ENCODE peak calls at places on chromosomes 4 and X, in five cellular contexts. One of them, this sample, is unnamed. For H4K20me1, the result is how much of the 10 kb centered on the place peaks cover.

GRCh38 chrX:11792461-11793421 is 34.7 kb downstream of the MSL3 start:
- DNase-seq in GM23248: no peak
- DNase-seq in IMR-90: no peak
- DNase-seq in K562: no peak
- DNase-seq in astrocyte: no peak
- DNase-seq in this sample: peak

GRCh38 chr4:7273741-7274297 is 81.5 kb downstream of the SORCS2 start:
- DNase-seq in K562: no peak
- DNase-seq in astrocyte: no peak
- DNase-seq in IMR-90: no peak
- DNase-seq in GM23248: no peak
- DNase-seq in this sample: no peak

GRCh38 chrX:14010566-14010965 is 19.1 kb downstream of the GEMIN8 start:
- DNase-seq in K562: no peak
- DNase-seq in astrocyte: no peak
- DNase-seq in GM23248: peak
- DNase-seq in IMR-90: no peak
- DNase-seq in this sample: no peak

GRCh38 chrX:123436512-123436911 is 252.4 kb downstream of the GRIA3 start:
- DNase-seq in IMR-90: no peak
- DNase-seq in K562: no peak
- DNase-seq in GM23248: no peak
- DNase-seq in astrocyte: no peak
- DNase-seq in this sample: no peak

GRCh38 chr4:71195932-71196331 is 142.9 kb upstream of the SLC4A4 start:
- DNase-seq in GM23248: peak
- DNase-seq in astrocyte: peak
- DNase-seq in IMR-90: peak
- DNase-seq in K562: no peak
- DNase-seq in this sample: no peak

GRCh38 chr4:9898596-9899345 is 117.3 kb downstream of the DRD5 start:
- DNase-seq in IMR-90: peak
- DNase-seq in K562: peak
- DNase-seq in GM23248: peak
- DNase-seq in astrocyte: no peak
- DNase-seq in this sample: no peak

GRCh38 chr4:1290165-1290977 is 680 bp downstream of the MAEA start:
- DNase-seq in K562: peak
- DNase-seq in IMR-90: peak
- DNase-seq in astrocyte: no peak
- DNase-seq in GM23248: peak
- DNase-seq in this sample: peak

GRCh38 chrX:70449457-70449966 is 4.9 kb downstream of the DLG3 start:
- DNase-seq in astrocyte: no peak
- DNase-seq in K562: no peak
- DNase-seq in GM23248: no peak
- DNase-seq in IMR-90: no peak
- DNase-seq in this sample: no peak

GRCh38 chr4:183118585-183118984 is 19.5 kb downstream of the WWC2 start:
- DNase-seq in GM23248: peak
- DNase-seq in IMR-90: peak
- DNase-seq in astrocyte: peak
- DNase-seq in K562: no peak
- DNase-seq in this sample: no peak

GRCh38 chr4:84167089-84167488 is 332.0 kb downstream of the NKX6-1 start:
- DNase-seq in GM23248: no peak
- DNase-seq in astrocyte: no peak
- DNase-seq in K562: no peak
- DNase-seq in IMR-90: no peak
- DNase-seq in this sample: no peak

GRCh38 chr4:185003596-185004351 is 14.5 kb upstream of the HELT start:
- DNase-seq in K562: no peak
- DNase-seq in IMR-90: no peak
- DNase-seq in GM23248: no peak
- DNase-seq in astrocyte: no peak
- DNase-seq in this sample: no peak

GRCh38 chr4:107034091-107034698 is 1.9 kb downstream of the DKK2 start:
- DNase-seq in GM23248: peak
- DNase-seq in K562: peak
- DNase-seq in IMR-90: no peak
- DNase-seq in astrocyte: peak
- DNase-seq in this sample: no peak
- H2AFZ ChIP-seq in GM23248: peak
- H2AFZ ChIP-seq in K562: no peak
- H2AFZ ChIP-seq in IMR-90: peak
- H2AFZ ChIP-seq in astrocyte: peak
- H2AFZ ChIP-seq in this sample: no peak

DNA sequence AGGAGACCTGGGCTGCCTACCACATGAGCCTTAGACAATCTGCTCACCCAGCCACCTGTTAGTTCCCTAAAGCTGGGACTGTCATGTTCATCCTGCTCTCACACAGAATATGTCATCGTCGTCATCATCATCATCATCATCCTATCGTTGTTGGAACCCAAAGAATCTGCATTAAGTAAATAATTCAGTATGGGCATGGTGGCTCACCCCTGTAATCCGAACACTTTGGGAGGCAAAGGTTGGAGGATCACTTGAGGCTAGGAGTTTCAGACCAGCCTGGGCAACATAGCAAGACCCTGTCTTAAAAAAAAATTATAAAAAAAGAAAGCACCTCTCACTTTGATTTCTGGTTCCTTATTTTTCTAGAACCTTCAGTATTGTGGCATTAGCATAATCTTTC is 6.4 kb downstream of the ENOPH1 start:
- DNase-seq in GM23248: no peak
- DNase-seq in astrocyte: no peak
- DNase-seq in IMR-90: no peak
- DNase-seq in K562: no peak
- DNase-seq in this sample: no peak
- H4K20me1 ChIP-seq in GM23248: under half
- H4K20me1 ChIP-seq in astrocyte: half or more
- H4K20me1 ChIP-seq in IMR-90: under half
- H4K20me1 ChIP-seq in K562: under half
- H4K20me1 ChIP-seq in this sample: under half

DNA sequence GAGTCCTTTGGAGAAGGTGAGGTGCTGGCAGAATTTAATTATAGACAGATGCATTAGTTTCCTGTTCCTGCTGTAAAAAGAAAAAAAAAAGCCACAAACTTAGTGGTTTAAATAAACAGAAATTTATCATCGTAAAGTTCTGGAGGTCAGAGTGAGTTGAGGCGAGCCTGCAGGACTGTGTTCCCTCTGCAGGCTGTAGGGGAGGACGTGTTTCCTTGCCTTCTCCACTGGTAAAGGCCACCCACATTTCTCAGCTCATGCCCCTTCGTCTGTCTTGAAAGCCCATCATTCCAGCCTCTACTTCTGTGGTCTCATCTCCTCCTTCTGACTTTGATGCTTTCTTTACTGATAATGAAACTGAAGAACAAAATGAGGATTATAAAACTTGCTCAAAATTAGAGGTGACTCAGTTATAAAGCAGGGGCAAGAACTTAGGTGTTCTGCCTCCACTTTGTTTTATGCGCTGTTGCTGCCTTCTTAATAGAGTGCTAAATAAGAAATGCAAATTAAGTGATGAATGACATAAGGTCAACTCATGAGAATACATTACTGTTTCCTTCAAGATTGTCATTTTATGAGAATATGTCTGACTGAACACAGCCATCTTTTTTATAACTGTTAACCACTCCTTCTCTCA is 143.1 kb downstream of the STIM2 start:
- DNase-seq in astrocyte: peak
- DNase-seq in K562: no peak
- DNase-seq in GM23248: peak
- DNase-seq in IMR-90: peak
- DNase-seq in this sample: no peak
- H3K4me2 ChIP-seq in astrocyte: peak
- H3K4me2 ChIP-seq in K562: no peak
- H3K4me2 ChIP-seq in GM23248: peak
- H3K4me2 ChIP-seq in IMR-90: peak
- H3K4me2 ChIP-seq in this sample: no peak

GRCh38 chrX:24465524-24465850 is 401 bp downstream of the PDK3 start:
- DNase-seq in IMR-90: no peak
- DNase-seq in K562: no peak
- DNase-seq in GM23248: no peak
- DNase-seq in astrocyte: no peak
- DNase-seq in this sample: no peak

GRCh38 chrX:24464836-24465523 is at the start of gene PDK3:
- DNase-seq in astrocyte: peak
- DNase-seq in IMR-90: peak
- DNase-seq in GM23248: peak
- DNase-seq in K562: peak
- DNase-seq in this sample: peak

GRCh38 chrX:24464498-24464835 is 619 bp upstream of the PDK3 start:
- DNase-seq in astrocyte: no peak
- DNase-seq in GM23248: no peak
- DNase-seq in K562: no peak
- DNase-seq in IMR-90: no peak
- DNase-seq in this sample: no peak

GRCh38 chrX:24466025-24466424 is 939 bp downstream of the PDK3 start:
- DNase-seq in IMR-90: no peak
- DNase-seq in astrocyte: no peak
- DNase-seq in GM23248: no peak
- DNase-seq in K562: no peak
- DNase-seq in this sample: no peak

GRCh38 chrX:24463077-24463476 is 2.0 kb upstream of the PDK3 start:
- DNase-seq in K562: no peak
- DNase-seq in GM23248: no peak
- DNase-seq in IMR-90: no peak
- DNase-seq in astrocyte: no peak
- DNase-seq in this sample: no peak
- H2AFZ ChIP-seq in K562: no peak
- H2AFZ ChIP-seq in GM23248: no peak
- H2AFZ ChIP-seq in IMR-90: no peak
- H2AFZ ChIP-seq in astrocyte: no peak
- H2AFZ ChIP-seq in this sample: no peak

GRCh38 chr4:20532096-20532495 is 168.2 kb upstream of the PACRGL start:
- DNase-seq in K562: no peak
- DNase-seq in IMR-90: no peak
- DNase-seq in GM23248: no peak
- DNase-seq in astrocyte: no peak
- DNase-seq in this sample: no peak

GRCh38 chr4:20529681-20530080 is 170.6 kb upstream of the PACRGL start:
- DNase-seq in IMR-90: peak
- DNase-seq in astrocyte: no peak
- DNase-seq in GM23248: no peak
- DNase-seq in K562: no peak
- DNase-seq in this sample: no peak

GRCh38 chr4:20528508-20528907 is 171.8 kb upstream of the PACRGL start:
- DNase-seq in K562: no peak
- DNase-seq in IMR-90: peak
- DNase-seq in GM23248: peak
- DNase-seq in astrocyte: peak
- DNase-seq in this sample: no peak

GRCh38 chr4:20538922-20539321 is 161.3 kb upstream of the PACRGL start:
- DNase-seq in GM23248: no peak
- DNase-seq in K562: no peak
- DNase-seq in astrocyte: no peak
- DNase-seq in IMR-90: no peak
- DNase-seq in this sample: no peak

DNA sequence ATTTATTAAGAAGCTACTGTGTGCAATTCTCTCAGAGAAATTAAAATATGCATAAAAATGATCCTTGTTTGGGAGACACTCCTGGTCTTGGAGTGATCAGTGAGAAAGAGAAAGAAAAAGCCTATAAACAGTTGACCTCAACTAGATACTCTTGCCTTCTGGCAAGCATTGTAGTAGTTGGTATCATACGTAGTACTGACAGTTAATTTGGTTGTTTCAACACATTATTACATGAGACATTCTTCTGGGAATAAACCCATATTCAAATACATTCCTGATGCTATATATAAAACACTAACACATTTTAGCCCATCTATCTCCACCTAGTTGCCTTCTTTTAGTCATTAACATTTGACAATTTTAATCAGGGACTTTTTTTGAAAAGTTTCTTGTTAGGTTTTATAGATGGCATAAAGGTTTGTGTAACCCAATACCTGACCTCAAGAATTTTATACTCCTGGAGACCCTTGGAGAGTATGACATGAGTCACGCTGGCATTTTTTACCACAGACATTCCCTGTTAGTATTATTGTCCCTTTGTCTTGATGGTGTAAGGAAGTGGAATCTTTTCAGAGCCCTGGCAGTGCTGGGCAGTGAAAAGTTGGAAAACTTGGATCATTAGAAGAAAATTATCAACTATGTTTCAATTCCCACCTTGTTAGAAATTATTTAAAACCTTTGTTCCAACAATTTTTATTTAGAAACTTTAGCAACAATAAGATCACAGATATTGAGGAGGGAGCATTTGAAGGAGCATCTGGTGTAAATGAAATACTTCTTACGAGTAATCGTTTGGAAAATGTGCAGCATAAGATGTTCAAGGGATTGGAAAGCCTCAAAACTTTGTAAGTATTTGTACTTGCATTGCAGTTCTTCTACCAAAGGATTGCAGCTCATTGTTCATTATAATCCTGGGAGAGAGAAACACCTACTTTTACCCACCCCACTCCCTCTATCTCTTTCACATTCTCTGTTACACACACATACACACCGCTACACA is 167.1 kb upstream of the PACRGL start:
- DNase-seq in IMR-90: peak
- DNase-seq in K562: no peak
- DNase-seq in GM23248: peak
- DNase-seq in astrocyte: peak
- DNase-seq in this sample: no peak
- H4K20me1 ChIP-seq in IMR-90: under half
- H4K20me1 ChIP-seq in K562: under half
- H4K20me1 ChIP-seq in GM23248: under half
- H4K20me1 ChIP-seq in astrocyte: under half
- H4K20me1 ChIP-seq in this sample: under half